ENCODE peak calls at places on chromosomes 4 and X, in four cellular contexts. A, Q, P and N are unnamed samples.

GRCh38 chr4:16092682-16093319 is 9.0 kb upstream of the PROM1 start:
- DNase-seq in Q (no peak), P (peak; percentile 38), A (no peak), N (no peak)

GRCh38 chrX:17736478-17736855 is 826 bp upstream of the SCML1 start:
- DNase-seq in A (no peak), Q (no peak), P (no peak), N (no peak)

GRCh38 chr4:99572527-99573240 is 1.9 kb upstream of the MTTP start:
- DNase-seq in P (no peak), A (no peak), Q (no peak), N (no peak)

GRCh38 chr4:113162089-113162488 is 112.6 kb downstream of the ANK2 start:
- DNase-seq in P (no peak), A (no peak), Q (no peak), N (peak; percentile 36)

GRCh38 chr4:185865901-185866328 is 53.9 kb upstream of the SORBS2 start:
- DNase-seq in Q (no peak), P (no peak), A (peak; percentile 81), N (no peak)

GRCh38 chrX:144768540-144768939 is 478.8 kb upstream of the SPANXN1 start:
- DNase-seq in P (no peak), A (no peak), Q (no peak), N (no peak)

GRCh38 chr4:109164011-109164410 is 138.4 kb downstream of the COL25A1 start:
- DNase-seq in Q (no peak), P (peak; percentile 76), A (no peak), N (no peak)

GRCh38 chrX:87663421-87663820 is 145.8 kb downstream of the KLHL4 start:
- DNase-seq in A (no peak), Q (no peak), P (no peak), N (no peak)

GRCh38 chrX:45788315-45788714 is 587.6 kb upstream of the DIPK2B start:
- DNase-seq in Q (no peak), P (no peak), A (no peak), N (no peak)

GRCh38 chrX:13009256-13009655 is 34.3 kb downstream of the TMSB4X start:
- DNase-seq in Q (no peak), P (no peak), A (no peak), N (no peak)

GRCh38 chr4:101791189-101791572 is 651 bp downstream of the BANK1 start:
- DNase-seq in A (no peak), P (no peak), Q (no peak), N (no peak)

GRCh38 chr4:336893-337142 is 796 bp upstream of the ZNF141 start:
- DNase-seq in A (no peak), Q (no peak), P (peak; percentile 63), N (no peak)
- H3K4me3 ChIP-seq in A (peak overlapping the region; percentile 85), Q (peak overlapping the region; percentile 89), P (peak overlapping the region; percentile 84), N (peak overlapping the region; percentile 87)

GRCh38 chr4:54728342-54728741 is 70.6 kb downstream of the KIT start:
- DNase-seq in P (no peak), A (no peak), Q (no peak), N (no peak)
- TF ChIP-seq CTCF in P (no peak), A (no peak), Q (no peak), N (no peak)

GRCh38 chrX:151871244-151871643 is 41.4 kb upstream of the MAGEA4 start:
- DNase-seq in A (peak; percentile 91), P (no peak), Q (peak; percentile 16), N (peak; percentile 89)
- H3K4me3 ChIP-seq in A (no peak overlapping the region), P (no peak overlapping the region), Q (no peak overlapping the region), N (no peak overlapping the region)

GRCh38 chr4:56389558-56389957 is 2.3 kb upstream of the AASDH start:
- DNase-seq in P (no peak), A (no peak), Q (no peak), N (no peak)
- TF ChIP-seq CTCF in P (no peak), A (no peak), Q (no peak), N (no peak)

DNA sequence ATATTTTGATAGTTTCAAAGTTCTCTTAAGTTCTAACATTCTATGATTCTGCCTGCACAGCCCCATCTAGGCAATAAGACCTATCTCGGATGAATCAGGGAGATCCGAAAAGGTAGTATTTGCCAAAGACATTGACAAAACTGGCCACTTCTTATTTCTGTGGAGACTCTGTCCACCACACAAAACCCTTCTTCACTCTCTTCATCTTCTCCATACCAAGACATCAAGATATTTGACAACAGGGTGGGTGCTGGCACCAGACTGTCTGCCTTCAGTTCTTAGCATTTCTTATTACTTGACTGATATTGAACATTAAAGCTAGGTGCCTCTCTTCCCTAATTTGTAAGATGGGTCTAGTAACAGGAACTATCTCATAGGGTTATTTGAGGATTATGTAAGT is 1.8 kb upstream of the UNC5C start:
- DNase-seq in A (no peak), P (no peak), Q (no peak), N (no peak)
- H3K4me3 ChIP-seq in A (no peak overlapping the region), P (peak overlapping the region; percentile 68), Q (peak overlapping the region; percentile 70), N (no peak overlapping the region)

DNA sequence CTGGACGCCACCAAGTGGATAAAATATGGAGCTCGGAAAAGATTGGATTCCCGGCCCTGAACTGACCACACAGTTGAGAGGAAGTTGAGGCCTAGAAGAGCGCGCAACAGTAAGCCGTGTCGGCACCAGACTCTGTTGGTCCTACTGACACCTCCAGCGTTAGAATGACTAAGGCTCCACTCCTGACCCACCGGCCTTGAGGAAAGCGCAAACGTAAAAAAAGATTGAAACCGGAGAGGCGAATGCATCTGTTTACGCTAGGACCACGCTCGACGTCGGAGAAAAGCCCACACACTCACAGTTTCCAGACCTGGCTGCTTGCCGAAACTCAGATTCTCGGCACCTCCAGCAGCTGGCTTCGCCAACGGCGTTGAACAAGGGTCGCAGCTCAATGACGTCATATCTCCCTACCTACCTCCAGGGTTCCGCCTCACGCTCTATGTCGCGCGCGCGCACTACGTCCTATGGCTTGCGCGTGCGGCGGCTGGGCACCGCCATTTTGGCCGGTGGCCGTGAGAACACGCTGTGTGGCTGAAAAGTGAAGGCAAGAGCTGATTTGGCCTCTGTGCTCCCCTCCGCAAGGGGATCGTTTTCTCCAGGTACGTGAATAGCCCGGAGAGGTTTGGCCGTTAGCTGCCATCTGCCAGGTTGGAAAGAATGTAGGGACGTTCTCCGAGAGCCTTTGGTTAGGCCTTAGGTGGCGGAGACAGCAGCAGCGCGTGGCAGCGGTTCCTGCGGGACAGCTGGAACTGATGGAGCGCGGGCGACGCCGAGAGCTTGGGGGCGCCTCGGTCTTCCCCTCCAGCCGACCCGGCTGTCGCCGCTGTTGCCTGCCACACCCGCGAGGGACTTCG is at the start of the genes ABCE1 and ANAPC10:
- DNase-seq in A (peak; percentile 98), P (peak; percentile 100), Q (peak; percentile 96), N (peak; percentile 99)
- TF ChIP-seq CTCF in A (peak; percentile 46), P (no peak), Q (no peak), N (peak; percentile 30)

DNA sequence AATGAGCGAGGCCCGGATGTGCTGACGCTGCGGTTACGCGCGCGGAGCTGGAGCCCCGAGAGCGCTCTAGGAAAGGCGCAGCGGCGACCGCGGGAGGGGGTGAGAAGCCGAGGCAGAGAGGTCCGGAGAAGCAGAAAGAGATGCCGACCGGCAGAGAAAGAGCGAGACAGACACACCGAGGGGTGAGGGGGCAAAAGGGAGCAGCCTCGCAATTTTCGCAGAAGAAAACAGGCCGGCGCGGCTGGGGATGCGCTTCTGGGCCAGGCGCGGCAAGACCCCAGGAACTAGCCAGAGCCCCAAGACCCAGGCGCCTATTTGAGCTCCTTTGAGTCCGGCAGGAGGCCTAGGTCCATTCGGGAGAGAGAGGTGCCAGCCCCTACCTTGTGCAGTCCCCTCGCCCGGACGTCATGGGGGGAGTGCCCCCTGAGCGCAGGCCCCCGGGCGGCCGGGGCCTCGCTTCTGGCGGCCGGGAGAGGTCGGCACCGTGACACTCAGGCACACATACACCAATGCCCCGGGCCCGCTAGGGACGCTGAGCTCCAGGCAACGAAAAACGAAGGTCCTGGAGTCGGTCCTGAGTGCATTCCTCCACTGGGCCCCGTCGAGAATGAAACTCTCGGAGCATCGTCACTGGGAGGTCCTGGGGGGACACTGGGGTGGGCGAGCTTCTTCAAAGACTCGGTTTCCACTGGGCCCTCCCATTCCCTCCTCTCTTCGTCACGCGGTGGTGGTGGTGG is 13.3 kb downstream of the HMX1 start:
- DNase-seq in Q (no peak), A (no peak), P (peak; percentile 62), N (no peak)
- H3K4me3 ChIP-seq in Q (no peak overlapping the region), A (no peak overlapping the region), P (peak overlapping the region; percentile 41), N (no peak overlapping the region)

DNA sequence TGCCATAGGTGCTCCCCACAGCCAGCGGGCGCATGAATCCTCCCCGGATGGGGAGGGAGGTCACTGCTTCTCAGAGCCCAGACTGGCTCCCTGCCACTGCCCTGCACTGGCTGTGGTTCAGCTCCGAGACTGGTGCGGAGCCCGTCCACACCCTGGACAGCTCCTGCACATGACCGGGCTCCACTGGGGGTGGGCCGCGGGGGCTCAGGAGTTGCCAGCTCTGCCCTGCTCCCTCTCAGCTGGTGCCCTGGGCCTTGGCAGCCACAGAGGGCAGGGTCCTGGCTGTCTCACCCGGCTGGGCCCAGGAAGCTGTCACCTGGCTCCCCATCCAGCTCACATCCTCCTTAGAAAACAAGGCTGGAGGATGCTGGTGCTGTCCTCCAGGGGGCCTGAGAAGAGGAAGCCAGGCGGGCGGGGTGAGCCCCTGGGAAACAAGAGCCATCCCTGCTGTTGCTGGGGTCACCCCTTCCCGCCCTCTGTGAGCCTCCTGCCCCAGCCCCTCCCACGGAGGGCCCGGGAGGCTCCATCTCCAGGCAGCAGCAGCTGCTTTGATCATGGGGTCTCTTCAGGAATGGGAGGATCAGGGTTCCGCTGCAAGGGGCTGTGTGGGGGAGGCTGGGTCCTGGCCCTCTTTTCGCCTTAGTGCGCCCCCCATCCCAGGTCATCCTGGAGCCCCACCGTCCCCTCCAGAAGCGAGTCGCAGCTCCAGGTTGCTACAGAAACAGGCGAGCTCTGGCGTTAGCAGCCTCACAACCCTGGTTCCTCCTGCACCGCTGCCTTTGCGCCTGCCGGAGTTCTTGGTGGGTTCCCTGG is 64.7 kb upstream of the ADRA2C start:
- DNase-seq in P (peak; percentile 32), Q (no peak), A (no peak), N (no peak)
- TF ChIP-seq CTCF in P (peak; percentile 25), Q (no peak), A (no peak), N (no peak)

GRCh38 chr4:145316961-145317360 is 136.6 kb upstream of the OTUD4 start:
- DNase-seq in Q (no peak), P (no peak), A (no peak), N (no peak)

GRCh38 chr4:145320269-145320668 is 139.9 kb upstream of the OTUD4 start:
- DNase-seq in Q (no peak), A (no peak), P (no peak), N (peak; percentile 41)

DNA sequence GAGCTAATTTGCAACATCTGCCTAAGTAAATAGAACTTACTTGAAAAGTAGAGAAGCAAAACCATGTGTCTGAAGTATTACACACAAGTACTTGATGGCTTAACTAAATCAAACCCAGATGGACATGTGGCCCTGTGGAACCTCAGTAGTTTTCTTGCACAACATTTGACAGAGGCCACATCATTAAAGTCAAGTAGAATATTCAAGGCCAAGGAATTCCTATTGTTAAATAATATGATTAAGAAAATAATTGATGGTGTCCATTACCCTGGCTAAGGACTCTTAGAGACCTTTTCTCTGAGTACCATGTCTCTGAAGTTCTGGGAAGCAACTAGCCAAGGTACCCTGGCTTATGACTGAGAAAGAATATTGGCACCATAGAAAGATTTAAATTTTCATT is 135.4 kb upstream of the OTUD4 start:
- DNase-seq in P (no peak), Q (no peak), A (no peak), N (peak; percentile 89)
- H3K4me3 ChIP-seq in P (no peak overlapping the region), Q (no peak overlapping the region), A (no peak overlapping the region), N (no peak overlapping the region)

GRCh38 chr4:5378002-5378401 is 326.7 kb downstream of the STK32B start:
- DNase-seq in P (peak; percentile 15), A (no peak), Q (no peak), N (no peak)
- TF ChIP-seq CTCF in P (peak; percentile 39), A (peak; percentile 26), Q (no peak), N (peak; percentile 18)